ENCODE peak calls at places on chromosomes 3 and 15, in nine cellular contexts. One of them, this sample, is unnamed.

GRCh38 chr3:8441969-8442559 is 59.6 kb upstream of the LMCD1 start:
- DNase-seq in breast epithelium: no peak
- DNase-seq in left ventricle myocardium inferior: no peak
- DNase-seq in AG09309: peak; percentile 41
- DNase-seq in MM.1S: no peak
- DNase-seq in AG09319: peak; percentile 40
- DNase-seq in K562: peak; percentile 52
- DNase-seq in lung: peak; percentile 31
- DNase-seq in H9: peak; percentile 64
- DNase-seq in this sample: no peak

GRCh38 chr15:74631935-74632560 is 16.4 kb downstream of the CLK3 start:
- DNase-seq in breast epithelium: no peak
- DNase-seq in left ventricle myocardium inferior: peak; percentile 54
- DNase-seq in AG09309: no peak
- DNase-seq in MM.1S: peak; percentile 59
- DNase-seq in AG09319: no peak
- DNase-seq in K562: peak; percentile 76
- DNase-seq in lung: peak; percentile 48
- DNase-seq in H9: peak; percentile 76
- DNase-seq in this sample: no peak

GRCh38 chr3:174644287-174644686 is 214.8 kb upstream of the NAALADL2 start:
- DNase-seq in breast epithelium: no peak
- DNase-seq in left ventricle myocardium inferior: no peak
- DNase-seq in AG09309: no peak
- DNase-seq in MM.1S: no peak
- DNase-seq in AG09319: no peak
- DNase-seq in K562: no peak
- DNase-seq in lung: no peak
- DNase-seq in H9: no peak
- DNase-seq in this sample: no peak

GRCh38 chr15:86311568-86312280 is 232.1 kb downstream of the AGBL1 start:
- DNase-seq in breast epithelium: no peak
- DNase-seq in left ventricle myocardium inferior: no peak
- DNase-seq in AG09309: no peak
- DNase-seq in MM.1S: no peak
- DNase-seq in AG09319: no peak
- DNase-seq in K562: no peak
- DNase-seq in lung: no peak
- DNase-seq in H9: no peak
- DNase-seq in this sample: no peak

GRCh38 chr3:195086341-195086740 is 184.6 kb downstream of the XXYLT1 start:
- DNase-seq in breast epithelium: no peak
- DNase-seq in left ventricle myocardium inferior: peak; percentile 5
- DNase-seq in AG09309: no peak
- DNase-seq in MM.1S: no peak
- DNase-seq in AG09319: no peak
- DNase-seq in K562: no peak
- DNase-seq in lung: no peak
- DNase-seq in H9: no peak
- DNase-seq in this sample: peak; percentile 11

GRCh38 chr3:57826286-57826951 is 70.3 kb downstream of the SLMAP start:
- DNase-seq in breast epithelium: no peak
- DNase-seq in left ventricle myocardium inferior: no peak
- DNase-seq in AG09309: no peak
- DNase-seq in MM.1S: no peak
- DNase-seq in AG09319: peak; percentile 2
- DNase-seq in K562: no peak
- DNase-seq in lung: no peak
- DNase-seq in H9: no peak
- DNase-seq in this sample: no peak

GRCh38 chr15:83092309-83092976 is 15.0 kb upstream of the TM6SF1 start:
- DNase-seq in breast epithelium: no peak
- DNase-seq in left ventricle myocardium inferior: no peak
- DNase-seq in AG09309: no peak
- DNase-seq in MM.1S: no peak
- DNase-seq in AG09319: no peak
- DNase-seq in K562: peak; percentile 52
- DNase-seq in lung: no peak
- DNase-seq in H9: no peak
- DNase-seq in this sample: no peak

GRCh38 chr3:9676780-9677179 is 26.9 kb upstream of the CPNE9 start:
- DNase-seq in breast epithelium: no peak
- DNase-seq in left ventricle myocardium inferior: no peak
- DNase-seq in AG09309: no peak
- DNase-seq in MM.1S: no peak
- DNase-seq in AG09319: no peak
- DNase-seq in K562: no peak
- DNase-seq in lung: no peak
- DNase-seq in H9: no peak
- DNase-seq in this sample: no peak

GRCh38 chr3:13338231-13338630 is 81.9 kb downstream of the NUP210 start:
- DNase-seq in breast epithelium: no peak
- DNase-seq in left ventricle myocardium inferior: no peak
- DNase-seq in AG09309: no peak
- DNase-seq in MM.1S: no peak
- DNase-seq in AG09319: no peak
- DNase-seq in K562: no peak
- DNase-seq in lung: no peak
- DNase-seq in H9: no peak
- DNase-seq in this sample: no peak

GRCh38 chr3:194332858-194333211 is 18.3 kb downstream of the CPN2 start:
- DNase-seq in breast epithelium: no peak
- DNase-seq in left ventricle myocardium inferior: no peak
- DNase-seq in AG09309: no peak
- DNase-seq in MM.1S: no peak
- DNase-seq in AG09319: no peak
- DNase-seq in K562: no peak
- DNase-seq in lung: no peak
- DNase-seq in H9: no peak
- DNase-seq in this sample: no peak

GRCh38 chr3:160098261-160098908 is 109.8 kb downstream of the IL12A start:
- DNase-seq in breast epithelium: no peak
- DNase-seq in left ventricle myocardium inferior: no peak
- DNase-seq in AG09309: no peak
- DNase-seq in MM.1S: no peak
- DNase-seq in AG09319: no peak
- DNase-seq in K562: no peak
- DNase-seq in lung: peak; percentile 36
- DNase-seq in H9: no peak
- DNase-seq in this sample: no peak

GRCh38 chr15:88695046-88695445 is 56.2 kb downstream of the ISG20 start:
- DNase-seq in breast epithelium: no peak
- DNase-seq in left ventricle myocardium inferior: no peak
- DNase-seq in AG09309: peak; percentile 17
- DNase-seq in MM.1S: no peak
- DNase-seq in AG09319: no peak
- DNase-seq in K562: no peak
- DNase-seq in lung: no peak
- DNase-seq in H9: no peak
- DNase-seq in this sample: no peak

GRCh38 chr3:79368403-79368802 is 399.4 kb downstream of the ROBO1 start:
- DNase-seq in breast epithelium: no peak
- DNase-seq in left ventricle myocardium inferior: no peak
- DNase-seq in AG09309: no peak
- DNase-seq in MM.1S: no peak
- DNase-seq in AG09319: no peak
- DNase-seq in K562: no peak
- DNase-seq in lung: no peak
- DNase-seq in H9: no peak
- DNase-seq in this sample: no peak

GRCh38 chr3:70431906-70432305 is 119.5 kb upstream of the MDFIC2 start:
- DNase-seq in breast epithelium: no peak
- DNase-seq in left ventricle myocardium inferior: no peak
- DNase-seq in AG09309: no peak
- DNase-seq in MM.1S: no peak
- DNase-seq in AG09319: no peak
- DNase-seq in K562: no peak
- DNase-seq in lung: no peak
- DNase-seq in H9: no peak
- DNase-seq in this sample: no peak

DNA sequence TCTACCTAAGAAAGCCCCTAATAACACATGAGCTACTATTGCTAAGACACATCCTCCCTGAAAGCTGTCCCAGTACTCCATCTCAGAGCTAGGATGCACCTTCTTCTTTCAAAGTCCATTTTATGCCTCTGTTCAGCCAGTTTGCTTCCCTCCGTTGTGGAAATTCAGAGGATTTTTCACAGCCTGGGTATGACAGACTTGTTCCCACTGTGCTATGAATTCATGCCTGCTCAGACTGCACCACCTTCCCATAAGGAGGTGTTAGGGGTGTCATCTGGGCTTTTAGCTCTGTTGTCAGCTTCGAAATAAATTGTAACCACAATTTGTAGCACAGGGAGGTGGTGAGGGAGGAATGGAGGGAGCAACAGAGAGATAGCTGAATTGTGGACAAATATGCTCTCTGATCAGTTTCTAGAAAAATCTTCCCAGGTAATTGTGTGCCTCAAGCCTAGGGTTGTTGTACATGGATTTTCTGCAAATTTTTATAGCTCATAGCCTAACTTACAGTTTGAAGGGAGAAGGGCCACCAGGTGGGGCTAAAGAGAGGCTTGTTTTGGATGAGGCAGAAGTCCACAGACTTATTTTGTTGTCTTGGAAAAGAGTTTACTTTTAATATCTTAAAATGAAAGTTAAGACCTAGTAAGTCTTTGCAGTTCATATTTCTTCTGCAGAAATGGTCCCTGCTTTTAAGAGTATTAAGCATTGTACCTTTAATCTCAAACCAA is 462.0 kb downstream of the PDCD6IP start:
- DNase-seq in breast epithelium: no peak
- DNase-seq in left ventricle myocardium inferior: peak; percentile 29
- DNase-seq in AG09309: peak; percentile 7
- DNase-seq in MM.1S: peak; percentile 58
- DNase-seq in AG09319: no peak
- DNase-seq in K562: peak; percentile 52
- DNase-seq in lung: peak; percentile 50
- DNase-seq in H9: peak; percentile 48
- DNase-seq in this sample: no peak
- TF ChIP-seq CTCF in breast epithelium: no peak
- TF ChIP-seq CTCF in left ventricle myocardium inferior: peak; percentile 77
- TF ChIP-seq CTCF in AG09309: peak; percentile 48
- TF ChIP-seq CTCF in MM.1S: peak; percentile 74
- TF ChIP-seq CTCF in AG09319: peak; percentile 67
- TF ChIP-seq CTCF in K562: peak; percentile 39
- TF ChIP-seq CTCF in lung: no peak
- TF ChIP-seq CTCF in H9: peak; percentile 80
- TF ChIP-seq CTCF in this sample: peak; percentile 66

DNA sequence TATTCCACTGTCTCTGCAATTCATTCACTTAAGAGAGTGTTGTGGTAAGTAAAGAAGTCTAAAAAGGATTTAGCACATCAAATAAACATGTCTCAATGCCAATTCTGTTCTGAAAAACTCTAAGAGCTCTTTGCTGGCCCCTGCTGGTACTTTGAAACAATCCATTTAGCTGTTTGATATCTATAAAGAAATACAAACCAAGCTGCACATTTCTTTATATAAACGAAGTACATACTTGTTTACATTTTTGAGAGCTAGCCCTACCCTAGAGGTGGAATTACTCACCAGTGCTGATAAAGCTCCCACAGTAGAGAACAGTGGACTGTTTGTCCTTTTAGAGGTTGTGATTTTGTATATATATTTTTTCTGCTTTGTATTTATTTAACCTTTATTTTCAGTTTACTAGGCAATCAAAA is 75.5 kb downstream of the NEDD4 start:
- DNase-seq in breast epithelium: no peak
- DNase-seq in left ventricle myocardium inferior: no peak
- DNase-seq in AG09309: peak; percentile 75
- DNase-seq in MM.1S: peak; percentile 51
- DNase-seq in AG09319: peak; percentile 87
- DNase-seq in K562: peak; percentile 7
- DNase-seq in lung: no peak
- DNase-seq in H9: no peak
- DNase-seq in this sample: no peak
- TF ChIP-seq CTCF in breast epithelium: peak; percentile 11
- TF ChIP-seq CTCF in left ventricle myocardium inferior: peak; percentile 65
- TF ChIP-seq CTCF in AG09309: peak; percentile 64
- TF ChIP-seq CTCF in MM.1S: peak; percentile 55
- TF ChIP-seq CTCF in AG09319: peak; percentile 71
- TF ChIP-seq CTCF in K562: peak; percentile 32
- TF ChIP-seq CTCF in lung: peak; percentile 9
- TF ChIP-seq CTCF in H9: peak; percentile 64
- TF ChIP-seq CTCF in this sample: peak; percentile 48

GRCh38 chr3:118991775-118992174 is 42.9 kb downstream of the IGSF11 start:
- DNase-seq in breast epithelium: no peak
- DNase-seq in left ventricle myocardium inferior: no peak
- DNase-seq in AG09309: no peak
- DNase-seq in MM.1S: no peak
- DNase-seq in AG09319: no peak
- DNase-seq in K562: no peak
- DNase-seq in lung: no peak
- DNase-seq in H9: no peak
- DNase-seq in this sample: peak; percentile 9

GRCh38 chr3:118997190-118997589 is 37.5 kb downstream of the IGSF11 start:
- DNase-seq in breast epithelium: no peak
- DNase-seq in left ventricle myocardium inferior: no peak
- DNase-seq in AG09309: no peak
- DNase-seq in MM.1S: no peak
- DNase-seq in AG09319: no peak
- DNase-seq in K562: no peak
- DNase-seq in lung: no peak
- DNase-seq in H9: no peak
- DNase-seq in this sample: no peak
- TF ChIP-seq CTCF in breast epithelium: no peak
- TF ChIP-seq CTCF in left ventricle myocardium inferior: no peak
- TF ChIP-seq CTCF in AG09309: no peak
- TF ChIP-seq CTCF in MM.1S: no peak
- TF ChIP-seq CTCF in AG09319: no peak
- TF ChIP-seq CTCF in K562: no peak
- TF ChIP-seq CTCF in lung: no peak
- TF ChIP-seq CTCF in H9: no peak
- TF ChIP-seq CTCF in this sample: no peak

GRCh38 chr3:126571078-126571477 is 12.3 kb upstream of the C3orf22 start:
- DNase-seq in breast epithelium: no peak
- DNase-seq in left ventricle myocardium inferior: no peak
- DNase-seq in AG09309: no peak
- DNase-seq in MM.1S: no peak
- DNase-seq in AG09319: no peak
- DNase-seq in K562: no peak
- DNase-seq in lung: no peak
- DNase-seq in H9: no peak
- DNase-seq in this sample: no peak

GRCh38 chr3:126569390-126569975 is 10.8 kb upstream of the C3orf22 start:
- DNase-seq in breast epithelium: no peak
- DNase-seq in left ventricle myocardium inferior: no peak
- DNase-seq in AG09309: no peak
- DNase-seq in MM.1S: no peak
- DNase-seq in AG09319: no peak
- DNase-seq in K562: no peak
- DNase-seq in lung: no peak
- DNase-seq in H9: no peak
- DNase-seq in this sample: no peak

GRCh38 chr3:126572343-126572742 is 13.6 kb upstream of the C3orf22 start:
- DNase-seq in breast epithelium: no peak
- DNase-seq in left ventricle myocardium inferior: no peak
- DNase-seq in AG09309: no peak
- DNase-seq in MM.1S: no peak
- DNase-seq in AG09319: no peak
- DNase-seq in K562: no peak
- DNase-seq in lung: no peak
- DNase-seq in H9: no peak
- DNase-seq in this sample: no peak

GRCh38 chr3:126568776-126569342 is 10.1 kb upstream of the C3orf22 start:
- DNase-seq in breast epithelium: no peak
- DNase-seq in left ventricle myocardium inferior: no peak
- DNase-seq in AG09309: no peak
- DNase-seq in MM.1S: no peak
- DNase-seq in AG09319: no peak
- DNase-seq in K562: no peak
- DNase-seq in lung: no peak
- DNase-seq in H9: peak; percentile 21
- DNase-seq in this sample: no peak

GRCh38 chr3:126570103-126570541 is 11.4 kb upstream of the C3orf22 start:
- DNase-seq in breast epithelium: no peak
- DNase-seq in left ventricle myocardium inferior: no peak
- DNase-seq in AG09309: no peak
- DNase-seq in MM.1S: no peak
- DNase-seq in AG09319: no peak
- DNase-seq in K562: no peak
- DNase-seq in lung: peak; percentile 27
- DNase-seq in H9: peak; percentile 41
- DNase-seq in this sample: no peak
- TF ChIP-seq CTCF in breast epithelium: no peak
- TF ChIP-seq CTCF in left ventricle myocardium inferior: no peak
- TF ChIP-seq CTCF in AG09309: no peak
- TF ChIP-seq CTCF in MM.1S: no peak
- TF ChIP-seq CTCF in AG09319: no peak
- TF ChIP-seq CTCF in K562: peak; percentile 23
- TF ChIP-seq CTCF in lung: no peak
- TF ChIP-seq CTCF in H9: peak; percentile 37
- TF ChIP-seq CTCF in this sample: no peak

This sample was measured in dorsolateral prefrontal cortex.